ENCODE peak calls at places on chromosomes 7 and 10, in seven cellular contexts. One of them, this sample, is unnamed.

GRCh38 chr10:7411671-7412481 is 1.0 kb upstream of the SFMBT2 start:
- DNase-seq in mammary epithelial cell: no peak
- DNase-seq in OCI-LY7: no peak
- DNase-seq in sigmoid colon: no peak
- DNase-seq in HFF-Myc: no peak
- DNase-seq in IMR-90: no peak
- DNase-seq in body of pancreas: no peak
- DNase-seq in this sample: no peak

GRCh38 chr7:157352506-157352905 is 15.7 kb downstream of the DNAJB6 start:
- DNase-seq in mammary epithelial cell: no peak
- DNase-seq in OCI-LY7: no peak
- DNase-seq in sigmoid colon: peak
- DNase-seq in HFF-Myc: no peak
- DNase-seq in IMR-90: no peak
- DNase-seq in body of pancreas: no peak
- DNase-seq in this sample: no peak

GRCh38 chr7:77239471-77239870 is 39.9 kb upstream of the FGL2 start:
- DNase-seq in mammary epithelial cell: no peak
- DNase-seq in OCI-LY7: no peak
- DNase-seq in sigmoid colon: no peak
- DNase-seq in HFF-Myc: no peak
- DNase-seq in IMR-90: no peak
- DNase-seq in body of pancreas: no peak
- DNase-seq in this sample: no peak

GRCh38 chr7:158973440-158973839 is 117.1 kb downstream of the DYNC2I1 start:
- DNase-seq in mammary epithelial cell: no peak
- DNase-seq in OCI-LY7: no peak
- DNase-seq in sigmoid colon: no peak
- DNase-seq in HFF-Myc: no peak
- DNase-seq in IMR-90: no peak
- DNase-seq in body of pancreas: peak
- DNase-seq in this sample: no peak

GRCh38 chr10:22911889-22912762 is 15.7 kb upstream of the ARMC3 start:
- DNase-seq in mammary epithelial cell: no peak
- DNase-seq in OCI-LY7: no peak
- DNase-seq in sigmoid colon: no peak
- DNase-seq in HFF-Myc: peak
- DNase-seq in IMR-90: no peak
- DNase-seq in body of pancreas: peak
- DNase-seq in this sample: peak

GRCh38 chr10:24344279-24344678 is 135.3 kb downstream of the KIAA1217 start:
- DNase-seq in mammary epithelial cell: peak
- DNase-seq in OCI-LY7: no peak
- DNase-seq in sigmoid colon: no peak
- DNase-seq in HFF-Myc: peak
- DNase-seq in IMR-90: peak
- DNase-seq in body of pancreas: no peak
- DNase-seq in this sample: peak

GRCh38 chr7:36794689-36795088 is 70.4 kb upstream of the AOAH start:
- DNase-seq in mammary epithelial cell: peak
- DNase-seq in OCI-LY7: no peak
- DNase-seq in sigmoid colon: no peak
- DNase-seq in HFF-Myc: no peak
- DNase-seq in IMR-90: no peak
- DNase-seq in body of pancreas: peak
- DNase-seq in this sample: no peak

GRCh38 chr7:140229591-140230516 is 53.1 kb upstream of the KDM7A start:
- DNase-seq in mammary epithelial cell: no peak
- DNase-seq in OCI-LY7: no peak
- DNase-seq in sigmoid colon: no peak
- DNase-seq in HFF-Myc: no peak
- DNase-seq in IMR-90: no peak
- DNase-seq in body of pancreas: no peak
- DNase-seq in this sample: no peak

GRCh38 chr10:96073722-96074121 is 30.3 kb downstream of the CCNJ start:
- DNase-seq in mammary epithelial cell: peak
- DNase-seq in OCI-LY7: no peak
- DNase-seq in sigmoid colon: no peak
- DNase-seq in HFF-Myc: peak
- DNase-seq in IMR-90: peak
- DNase-seq in body of pancreas: no peak
- DNase-seq in this sample: no peak

GRCh38 chr7:151795168-151795754 is 81.7 kb downstream of the PRKAG2 start:
- DNase-seq in mammary epithelial cell: no peak
- DNase-seq in OCI-LY7: no peak
- DNase-seq in sigmoid colon: peak
- DNase-seq in HFF-Myc: no peak
- DNase-seq in IMR-90: no peak
- DNase-seq in body of pancreas: no peak
- DNase-seq in this sample: no peak

GRCh38 chr10:32131388-32131787 is 75.2 kb upstream of the KIF5B start:
- DNase-seq in mammary epithelial cell: no peak
- DNase-seq in OCI-LY7: no peak
- DNase-seq in sigmoid colon: no peak
- DNase-seq in HFF-Myc: no peak
- DNase-seq in IMR-90: no peak
- DNase-seq in body of pancreas: no peak
- DNase-seq in this sample: no peak

GRCh38 chr7:69896100-69896499 is 297.8 kb downstream of the AUTS2 start:
- DNase-seq in mammary epithelial cell: no peak
- DNase-seq in OCI-LY7: no peak
- DNase-seq in sigmoid colon: no peak
- DNase-seq in HFF-Myc: no peak
- DNase-seq in IMR-90: no peak
- DNase-seq in body of pancreas: no peak
- DNase-seq in this sample: no peak

GRCh38 chr10:79159141-79159619 is 90.4 kb downstream of the ZMIZ1 start:
- DNase-seq in mammary epithelial cell: no peak
- DNase-seq in OCI-LY7: no peak
- DNase-seq in sigmoid colon: no peak
- DNase-seq in HFF-Myc: no peak
- DNase-seq in IMR-90: peak
- DNase-seq in body of pancreas: no peak
- DNase-seq in this sample: no peak

GRCh38 chr10:50375051-50375452 is 123.7 kb upstream of the ASAH2 start:
- DNase-seq in mammary epithelial cell: peak
- DNase-seq in OCI-LY7: no peak
- DNase-seq in sigmoid colon: no peak
- DNase-seq in HFF-Myc: no peak
- DNase-seq in IMR-90: no peak
- DNase-seq in body of pancreas: no peak
- DNase-seq in this sample: no peak

GRCh38 chr10:114879541-114880158 is 58.1 kb downstream of the FHIP2A start:
- DNase-seq in mammary epithelial cell: no peak
- DNase-seq in OCI-LY7: peak
- DNase-seq in sigmoid colon: no peak
- DNase-seq in HFF-Myc: no peak
- DNase-seq in IMR-90: peak
- DNase-seq in body of pancreas: peak
- DNase-seq in this sample: no peak

GRCh38 chr10:64484931-64485330 is 963.7 kb downstream of the REEP3 start:
- DNase-seq in mammary epithelial cell: no peak
- DNase-seq in OCI-LY7: no peak
- DNase-seq in sigmoid colon: no peak
- DNase-seq in HFF-Myc: no peak
- DNase-seq in IMR-90: no peak
- DNase-seq in body of pancreas: no peak
- DNase-seq in this sample: no peak

GRCh38 chr10:100562806-100563293 is 27.1 kb downstream of the HIF1AN start:
- DNase-seq in mammary epithelial cell: peak
- DNase-seq in OCI-LY7: no peak
- DNase-seq in sigmoid colon: no peak
- DNase-seq in HFF-Myc: no peak
- DNase-seq in IMR-90: peak
- DNase-seq in body of pancreas: peak
- DNase-seq in this sample: no peak

GRCh38 chr10:43110318-43111071 is 27.8 kb upstream of the CSGALNACT2 start:
- DNase-seq in mammary epithelial cell: peak
- DNase-seq in OCI-LY7: no peak
- DNase-seq in sigmoid colon: no peak
- DNase-seq in HFF-Myc: no peak
- DNase-seq in IMR-90: peak
- DNase-seq in body of pancreas: no peak
- DNase-seq in this sample: no peak

GRCh38 chr10:124240721-124241350 is 147.4 kb upstream of the CHST15 start:
- DNase-seq in mammary epithelial cell: no peak
- DNase-seq in OCI-LY7: no peak
- DNase-seq in sigmoid colon: peak
- DNase-seq in HFF-Myc: no peak
- DNase-seq in IMR-90: no peak
- DNase-seq in body of pancreas: no peak
- DNase-seq in this sample: no peak

GRCh38 chr7:151130741-151131157 is 36.7 kb downstream of the GBX1 start:
- DNase-seq in mammary epithelial cell: no peak
- DNase-seq in OCI-LY7: no peak
- DNase-seq in sigmoid colon: no peak
- DNase-seq in HFF-Myc: no peak
- DNase-seq in IMR-90: no peak
- DNase-seq in body of pancreas: no peak
- DNase-seq in this sample: no peak

GRCh38 chr7:92727755-92728154 is 108.6 kb downstream of the CDK6 start:
- DNase-seq in mammary epithelial cell: no peak
- DNase-seq in OCI-LY7: no peak
- DNase-seq in sigmoid colon: no peak
- DNase-seq in HFF-Myc: no peak
- DNase-seq in IMR-90: peak
- DNase-seq in body of pancreas: no peak
- DNase-seq in this sample: no peak

GRCh38 chr10:101818119-101818957 is at the start of gene OGA:
- DNase-seq in mammary epithelial cell: peak
- DNase-seq in OCI-LY7: peak
- DNase-seq in sigmoid colon: peak
- DNase-seq in HFF-Myc: peak
- DNase-seq in IMR-90: peak
- DNase-seq in body of pancreas: peak
- DNase-seq in this sample: peak

GRCh38 chr10:24235471-24235870 is 26.5 kb downstream of the KIAA1217 start:
- DNase-seq in mammary epithelial cell: no peak
- DNase-seq in OCI-LY7: no peak
- DNase-seq in sigmoid colon: no peak
- DNase-seq in HFF-Myc: no peak
- DNase-seq in IMR-90: no peak
- DNase-seq in body of pancreas: no peak
- DNase-seq in this sample: no peak

GRCh38 chr10:27661511-27662286 is 83.9 kb downstream of the MKX start:
- DNase-seq in mammary epithelial cell: peak
- DNase-seq in OCI-LY7: no peak
- DNase-seq in sigmoid colon: no peak
- DNase-seq in HFF-Myc: no peak
- DNase-seq in IMR-90: no peak
- DNase-seq in body of pancreas: no peak
- DNase-seq in this sample: no peak

GRCh38 chr7:97025130-97025499 is 484 bp upstream of the DLX5 start:
- DNase-seq in mammary epithelial cell: no peak
- DNase-seq in OCI-LY7: no peak
- DNase-seq in sigmoid colon: no peak
- DNase-seq in HFF-Myc: no peak
- DNase-seq in IMR-90: no peak
- DNase-seq in body of pancreas: no peak
- DNase-seq in this sample: no peak
- H3K4me3 ChIP-seq in mammary epithelial cell: no peak
- H3K4me3 ChIP-seq in OCI-LY7: no peak
- H3K4me3 ChIP-seq in sigmoid colon: peak
- H3K4me3 ChIP-seq in HFF-Myc: no peak
- H3K4me3 ChIP-seq in IMR-90: no peak
- H3K4me3 ChIP-seq in body of pancreas: no peak
- H3K4me3 ChIP-seq in this sample: no peak

GRCh38 chr7:99837649-99838361 is 10.0 kb downstream of the CYP3A43 start:
- DNase-seq in mammary epithelial cell: peak
- DNase-seq in OCI-LY7: peak
- DNase-seq in sigmoid colon: no peak
- DNase-seq in HFF-Myc: no peak
- DNase-seq in IMR-90: no peak
- DNase-seq in body of pancreas: no peak
- DNase-seq in this sample: no peak
- TF ChIP-seq CTCF in mammary epithelial cell: peak
- TF ChIP-seq CTCF in OCI-LY7: peak
- TF ChIP-seq CTCF in sigmoid colon: no peak
- TF ChIP-seq CTCF in HFF-Myc: no peak
- TF ChIP-seq CTCF in IMR-90: no peak
- TF ChIP-seq CTCF in body of pancreas: peak
- TF ChIP-seq CTCF in this sample: no peak

DNA sequence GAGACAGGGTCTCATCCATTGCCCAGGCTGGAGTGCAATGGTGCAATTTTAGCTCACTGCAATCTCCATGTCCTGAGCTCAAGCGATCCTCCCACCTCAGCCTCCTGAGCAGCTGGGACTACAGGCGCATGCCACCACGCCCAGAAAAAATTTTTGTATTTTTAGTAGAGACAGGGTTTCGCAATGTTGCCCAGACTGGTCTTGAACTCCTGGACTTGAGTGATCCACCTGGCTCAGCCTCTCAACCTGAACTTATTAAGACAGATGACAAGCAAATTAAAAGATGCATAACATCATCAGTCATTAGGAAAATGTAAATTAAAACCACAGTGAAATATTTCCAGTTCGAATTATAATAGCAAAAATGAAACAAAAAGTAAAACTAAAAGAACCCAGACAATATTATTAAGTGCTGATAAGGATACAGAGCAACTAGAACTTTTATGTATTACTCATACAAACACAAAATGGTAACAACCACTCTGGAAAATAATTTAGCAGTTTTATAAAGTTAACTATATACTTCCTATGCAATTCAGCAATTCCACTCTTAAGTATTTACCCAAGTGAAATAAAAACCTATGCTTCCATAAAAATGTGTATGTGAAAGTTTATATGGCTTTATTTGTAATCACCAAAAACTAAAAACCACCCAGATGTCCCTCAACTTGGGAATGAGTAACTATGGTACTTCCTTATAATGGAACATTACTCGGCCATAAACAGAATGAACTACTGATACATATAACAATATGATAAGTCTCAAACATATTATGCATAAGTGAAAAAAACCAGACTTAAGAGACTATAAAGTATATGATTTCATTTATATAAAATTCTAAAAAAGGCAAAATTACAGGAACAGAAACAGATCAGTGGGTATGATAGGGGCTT is 15.3 kb downstream of the ZFAND4 start:
- DNase-seq in mammary epithelial cell: no peak
- DNase-seq in OCI-LY7: no peak
- DNase-seq in sigmoid colon: no peak
- DNase-seq in HFF-Myc: no peak
- DNase-seq in IMR-90: no peak
- DNase-seq in body of pancreas: no peak
- DNase-seq in this sample: no peak
- H3K4me3 ChIP-seq in mammary epithelial cell: no peak
- H3K4me3 ChIP-seq in OCI-LY7: no peak
- H3K4me3 ChIP-seq in sigmoid colon: no peak
- H3K4me3 ChIP-seq in HFF-Myc: no peak
- H3K4me3 ChIP-seq in IMR-90: no peak
- H3K4me3 ChIP-seq in body of pancreas: no peak
- H3K4me3 ChIP-seq in this sample: no peak

GRCh38 chr7:128020161-128020560 is 11.1 kb downstream of the LRRC4 start:
- DNase-seq in mammary epithelial cell: no peak
- DNase-seq in OCI-LY7: peak
- DNase-seq in sigmoid colon: no peak
- DNase-seq in HFF-Myc: no peak
- DNase-seq in IMR-90: no peak
- DNase-seq in body of pancreas: no peak
- DNase-seq in this sample: no peak
- TF ChIP-seq CTCF in mammary epithelial cell: peak
- TF ChIP-seq CTCF in OCI-LY7: peak
- TF ChIP-seq CTCF in sigmoid colon: no peak
- TF ChIP-seq CTCF in HFF-Myc: peak
- TF ChIP-seq CTCF in IMR-90: peak
- TF ChIP-seq CTCF in body of pancreas: no peak
- TF ChIP-seq CTCF in this sample: peak